ENCODE peak calls at places on chromosomes 3 and 15, in five cellular contexts. M is nephron progenitor cell, U is B cell, P is BE2C, C is MV-4-11. I is an unnamed sample.

GRCh38 chr3:152785051-152785450 is 49.9 kb upstream of the P2RY1 start:
- DNase-seq in C (peak), P (no peak), M (no peak), U (no peak), I (peak)

GRCh38 chr3:71066356-71066755 is 517.2 kb downstream of the FOXP1 start:
- DNase-seq in C (no peak), M (no peak), P (no peak), U (peak), I (peak)

GRCh38 chr3:197504239-197505191 is 51.3 kb downstream of the BDH1 start:
- DNase-seq in U (no peak), M (peak), P (peak), C (no peak), I (no peak)

GRCh38 chr3:38519000-38519399 is 22.9 kb downstream of the EXOG start:
- DNase-seq in U (no peak), C (no peak), P (no peak), M (no peak), I (no peak)

GRCh38 chr3:155019576-155019975 is 60.5 kb upstream of the MME start:
- DNase-seq in M (no peak), C (no peak), P (no peak), U (no peak), I (no peak)

GRCh38 chr15:43968551-43968950 is 141.7 kb downstream of the WDR76 start:
- DNase-seq in P (no peak), M (no peak), U (no peak), C (no peak), I (no peak)

GRCh38 chr15:71443538-71443937 is 328.3 kb downstream of the THSD4 start:
- DNase-seq in P (peak), M (peak), C (peak), U (no peak), I (peak)

GRCh38 chr15:55226127-55226526 is 29.4 kb upstream of the RSL24D1 start:
- DNase-seq in P (no peak), C (no peak), U (no peak), M (no peak), I (no peak)

GRCh38 chr15:86855307-86855706 is 775.6 kb downstream of the AGBL1 start:
- DNase-seq in C (no peak), U (no peak), M (no peak), P (no peak), I (no peak)

GRCh38 chr3:188434594-188434993 is 280.6 kb downstream of the LPP start:
- DNase-seq in U (no peak), C (no peak), M (no peak), P (no peak), I (no peak)

GRCh38 chr15:54082836-54083492 is 104.7 kb downstream of the UNC13C start:
- DNase-seq in M (peak), U (peak), C (no peak), P (peak), I (peak)

GRCh38 chr3:110318108-110318507 is 753.5 kb upstream of the NECTIN3 start:
- DNase-seq in U (no peak), P (no peak), C (no peak), M (no peak), I (no peak)

GRCh38 chr3:58564456-58565160 is 12.6 kb downstream of the FAM107A start:
- DNase-seq in U (no peak), P (no peak), C (no peak), M (no peak), I (no peak)

GRCh38 chr3:48399387-48400172 is 27.6 kb downstream of the FBXW12 start:
- DNase-seq in C (no peak), U (no peak), P (no peak), M (no peak), I (peak)

GRCh38 chr3:15148614-15149013 is 49.7 kb upstream of the RBSN start:
- DNase-seq in M (peak), U (no peak), C (no peak), P (peak), I (no peak)

GRCh38 chr3:67312205-67312604 is 314.1 kb downstream of the KBTBD8 start:
- DNase-seq in U (no peak), P (no peak), C (no peak), M (no peak), I (no peak)

GRCh38 chr3:184341925-184342324 is 4.5 kb downstream of the FAM131A start:
- DNase-seq in C (no peak), P (no peak), M (no peak), U (no peak), I (no peak)

GRCh38 chr3:48400824-48401433 is 28.9 kb downstream of the FBXW12 start:
- DNase-seq in C (peak), M (peak), U (peak), P (peak), I (peak)

GRCh38 chr3:124772081-124772831 is 42.0 kb downstream of the UMPS start:
- DNase-seq in M (no peak), U (no peak), C (no peak), P (peak), I (peak)

GRCh38 chr3:178320481-178321352 is 215.5 kb upstream of the KCNMB2 start:
- DNase-seq in C (no peak), U (no peak), M (no peak), P (peak), I (no peak)

GRCh38 chr3:8490079-8490552 is 11.5 kb upstream of the LMCD1 start:
- DNase-seq in U (no peak), P (peak), M (no peak), C (peak), I (no peak)

GRCh38 chr3:66490984-66491383 is 9.8 kb downstream of the LRIG1 start:
- DNase-seq in C (no peak), U (no peak), M (no peak), P (no peak), I (no peak)

GRCh38 chr15:95574053-95574452 is 756.4 kb upstream of the NR2F2 start:
- DNase-seq in U (no peak), P (no peak), M (no peak), C (peak), I (no peak)

GRCh38 chr15:74423443-74424257 is 10.1 kb downstream of the SEMA7A start:
- DNase-seq in C (no peak), M (no peak), P (no peak), U (no peak), I (no peak)

GRCh38 chr3:150315711-150316110 is 92.4 kb upstream of the TSC22D2 start:
- DNase-seq in U (no peak), C (no peak), M (no peak), P (no peak), I (no peak)

GRCh38 chr15:53979051-53979788 is 979 bp downstream of the UNC13C start:
- DNase-seq in M (no peak), U (no peak), P (no peak), C (no peak), I (no peak)

I was measured in KBM-7.